ENCODE peak calls at places on chromosomes 7 and 10, in eight cellular contexts. O, R, P, I, Z, M, J and U are unnamed samples.

GRCh38 chr10:79084012-79084971 is 15.5 kb downstream of the ZMIZ1 start:
- DNase-seq in O (peak; percentile 95), R (peak; percentile 98), P (peak; percentile 90), I (peak; percentile 92), Z (peak; percentile 98), M (no peak), J (peak; percentile 91), U (peak; percentile 72)

GRCh38 chr10:61899045-61899444 is 2.5 kb upstream of the ARID5B start:
- DNase-seq in O (no peak), R (no peak), P (no peak), I (no peak), Z (no peak), M (no peak), J (no peak), U (peak; percentile 89)

GRCh38 chr7:152076940-152077933 is 51.8 kb downstream of the GALNT11 start:
- DNase-seq in O (no peak), R (no peak), P (peak; percentile 77), I (no peak), Z (no peak), M (no peak), J (no peak), U (no peak)

GRCh38 chr10:48343106-48343505 is 36.6 kb downstream of the MAPK8 start:
- DNase-seq in O (no peak), R (no peak), P (no peak), I (peak; percentile 69), Z (no peak), M (no peak), J (no peak), U (no peak)

GRCh38 chr10:61024801-61025201 is 80.8 kb upstream of the RHOBTB1 start:
- DNase-seq in O (no peak), R (no peak), P (no peak), I (peak; percentile 57), Z (no peak), M (no peak), J (no peak), U (peak; percentile 53)

GRCh38 chr10:48769706-48770105 is 85.0 kb downstream of the WDFY4 start:
- DNase-seq in O (no peak), R (no peak), P (no peak), I (peak; percentile 30), Z (no peak), M (no peak), J (no peak), U (no peak)

GRCh38 chr7:132261296-132261695 is 315.0 kb downstream of the PLXNA4 start:
- DNase-seq in O (no peak), R (no peak), P (no peak), I (no peak), Z (no peak), M (no peak), J (no peak), U (no peak)

GRCh38 chr10:92990615-92991014 is 70.0 kb upstream of the CYP26C1 start:
- DNase-seq in O (no peak), R (no peak), P (no peak), I (peak; percentile 20), Z (no peak), M (no peak), J (no peak), U (peak; percentile 7)

GRCh38 chr10:49299816-49300139 is 808 bp downstream of the C10orf71 start:
- DNase-seq in O (no peak), R (no peak), P (no peak), I (no peak), Z (no peak), M (no peak), J (no peak), U (no peak)

GRCh38 chr7:132508724-132509348 is 67.4 kb downstream of the PLXNA4 start:
- DNase-seq in O (no peak), R (no peak), P (no peak), I (peak; percentile 12), Z (no peak), M (no peak), J (no peak), U (no peak)

GRCh38 chr7:107563072-107563760 is 504 bp downstream of the COG5 start:
- DNase-seq in O (no peak), R (no peak), P (no peak), I (no peak), Z (no peak), M (no peak), J (no peak), U (peak; percentile 65)

GRCh38 chr10:7722927-7723529 is 19.9 kb downstream of the ITIH2 start:
- DNase-seq in O (no peak), R (no peak), P (no peak), I (no peak), Z (no peak), M (no peak), J (no peak), U (no peak)

GRCh38 chr7:34497153-34497777 is 160.8 kb upstream of the NPSR1 start:
- DNase-seq in O (no peak), R (no peak), P (no peak), I (peak; percentile 39), Z (no peak), M (no peak), J (no peak), U (no peak)

GRCh38 chr7:1941464-1942025 is 271.5 kb downstream of the ELFN1 start:
- DNase-seq in O (peak; percentile 83), R (peak; percentile 73), P (peak; percentile 49), I (no peak), Z (no peak), M (no peak), J (no peak), U (no peak)

GRCh38 chr7:1942026-1942703 is 272.1 kb downstream of the ELFN1 start:
- DNase-seq in O (peak; percentile 70), R (peak; percentile 57), P (peak; percentile 51), I (no peak), Z (no peak), M (no peak), J (no peak), U (no peak)

GRCh38 chr7:1943933-1944618 is 274.0 kb downstream of the ELFN1 start:
- DNase-seq in O (peak; percentile 48), R (peak; percentile 38), P (no peak), I (no peak), Z (no peak), M (no peak), J (no peak), U (no peak)

GRCh38 chr7:1943326-1943725 is 273.2 kb downstream of the ELFN1 start:
- DNase-seq in O (peak; percentile 24), R (peak; percentile 38), P (no peak), I (no peak), Z (no peak), M (no peak), J (no peak), U (no peak)

GRCh38 chr7:1942704-1943294 is 272.7 kb downstream of the ELFN1 start:
- DNase-seq in O (no peak), R (no peak), P (no peak), I (peak; percentile 23), Z (no peak), M (no peak), J (no peak), U (no peak)
- H3K27ac ChIP-seq in O (peak overlapping the region; percentile 30), R (no peak overlapping the region), P (no peak overlapping the region), I (no peak overlapping the region), Z (no peak overlapping the region), M (no peak overlapping the region), J (no peak overlapping the region), U (no peak overlapping the region)

GRCh38 chr10:31126593-31126992 is 94.9 kb upstream of the ZNF438 start:
- DNase-seq in O (no peak), R (no peak), P (no peak), I (no peak), Z (no peak), M (no peak), J (no peak), U (no peak)

GRCh38 chr10:31129261-31129660 is 97.6 kb upstream of the ZNF438 start:
- DNase-seq in O (no peak), R (no peak), P (no peak), I (peak; percentile 89), Z (peak; percentile 79), M (no peak), J (peak; percentile 17), U (peak; percentile 56)

GRCh38 chr10:31133251-31133627 is 101.6 kb upstream of the ZNF438 start:
- DNase-seq in O (no peak), R (no peak), P (no peak), I (no peak), Z (peak; percentile 23), M (no peak), J (no peak), U (no peak)

GRCh38 chr10:31132681-31133239 is 101.1 kb upstream of the ZNF438 start:
- DNase-seq in O (no peak), R (no peak), P (no peak), I (no peak), Z (no peak), M (no peak), J (no peak), U (no peak)

DNA sequence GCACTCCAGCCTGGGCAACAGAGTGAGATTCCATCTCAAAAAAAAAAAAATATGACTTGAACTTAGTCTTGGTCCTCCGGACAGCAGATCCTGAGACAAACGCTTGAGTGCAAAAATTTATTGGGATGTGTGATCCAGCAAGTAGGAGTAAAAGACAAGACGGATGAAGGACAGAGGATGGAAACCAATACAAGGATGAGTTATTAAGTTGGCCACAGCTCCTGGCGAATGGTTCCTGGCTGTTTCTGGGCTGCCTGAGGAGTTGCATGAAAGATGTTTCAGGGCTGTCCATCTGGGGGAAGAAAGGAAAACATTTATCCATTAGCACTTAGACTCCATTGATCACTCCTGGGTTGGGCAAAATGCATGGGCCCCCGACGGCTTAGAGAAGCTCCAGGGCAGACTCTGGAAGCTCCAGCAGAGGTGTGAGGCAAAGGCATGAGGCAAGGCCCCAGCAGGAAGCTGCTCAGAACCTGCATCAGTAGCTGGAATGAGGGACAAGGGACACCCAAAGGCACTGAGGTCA is 98.3 kb upstream of the ZNF438 start:
- DNase-seq in O (no peak), R (no peak), P (no peak), I (no peak), Z (no peak), M (no peak), J (no peak), U (no peak)
- H3K27ac ChIP-seq in O (no peak overlapping the region), R (no peak overlapping the region), P (no peak overlapping the region), I (peak overlapping the region; percentile 7), Z (no peak overlapping the region), M (no peak overlapping the region), J (no peak overlapping the region), U (no peak overlapping the region)

DNA sequence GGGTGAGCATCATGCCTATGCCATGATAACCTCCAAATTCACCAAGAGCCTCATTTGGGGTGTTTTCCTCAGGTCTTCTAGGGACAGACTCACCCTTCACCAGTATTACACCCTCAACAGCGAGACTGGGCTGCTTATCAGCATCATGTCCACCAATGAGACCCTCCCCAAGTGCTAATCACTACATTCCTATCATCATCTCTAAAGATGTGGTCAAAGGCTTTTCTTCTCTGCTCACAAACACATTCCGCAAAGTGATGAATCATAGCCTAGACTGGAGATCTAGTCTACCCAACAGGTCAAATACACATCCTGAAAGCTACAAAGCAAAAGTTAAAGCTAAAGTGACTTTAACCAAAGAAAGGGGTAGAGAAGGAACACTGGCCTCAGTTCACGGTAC is 75.3 kb upstream of the C7orf33 start:
- DNase-seq in O (no peak), R (no peak), P (no peak), I (peak; percentile 94), Z (no peak), M (no peak), J (no peak), U (no peak)
- H3K27ac ChIP-seq in O (no peak overlapping the region), R (no peak overlapping the region), P (no peak overlapping the region), I (peak overlapping the region; percentile 60), Z (no peak overlapping the region), M (no peak overlapping the region), J (no peak overlapping the region), U (no peak overlapping the region)

GRCh38 chr7:12092499-12093130 is 118.5 kb upstream of the TMEM106B start:
- DNase-seq in O (no peak), R (peak; percentile 23), P (no peak), I (no peak), Z (no peak), M (no peak), J (no peak), U (no peak)
- H3K27ac ChIP-seq in O (no peak overlapping the region), R (no peak overlapping the region), P (no peak overlapping the region), I (no peak overlapping the region), Z (no peak overlapping the region), M (no peak overlapping the region), J (no peak overlapping the region), U (no peak overlapping the region)